ENCODE peak calls at places on chromosomes 2 and 18, in four cellular contexts. T is activated naive CD4-positive, alpha-beta T cell treated with anti-CD3 and anti-CD28 coated beads, Interleukin-2, amount 10 ng/mL, durations not matched to agents 7 days and 5 days; S is cardiac septum; B is A172. G is an unnamed sample.

GRCh38 chr2:95158891-95159619 is 593 bp downstream of the ZNF514 start:
- DNase-seq in T (peak), S (peak), B (no peak), G (no peak)

GRCh38 chr2:205585451-205586045 is 96.8 kb upstream of the NRP2 start:
- DNase-seq in T (no peak), S (no peak), B (no peak), G (no peak)

GRCh38 chr18:9950289-9951016 is 36.6 kb downstream of the VAPA start:
- DNase-seq in T (no peak), S (no peak), B (peak), G (no peak)

GRCh38 chr2:193584522-193584938 is 1389.8 kb upstream of the TMEFF2 start:
- DNase-seq in T (no peak), S (no peak), B (peak), G (no peak)

GRCh38 chr18:50193796-50194622 is 938 bp downstream of the MYO5B start:
- DNase-seq in T (no peak), S (no peak), B (no peak), G (no peak)

GRCh38 chr2:217517402-217517801 is 485.4 kb downstream of the TNS1 start:
- DNase-seq in T (no peak), S (no peak), B (no peak), G (no peak)

GRCh38 chr18:10412933-10413332 is 41.5 kb upstream of the APCDD1 start:
- DNase-seq in T (no peak), S (no peak), B (no peak), G (no peak)

GRCh38 chr2:170818294-170819104 is 1.8 kb downstream of the GAD1 start:
- DNase-seq in T (peak), S (no peak), B (no peak), G (no peak)

GRCh38 chr18:76306685-76307292 is 188.3 kb downstream of the ZNF516 start:
- DNase-seq in T (no peak), S (no peak), B (no peak), G (no peak)

GRCh38 chr2:174842496-174842895 is 78.2 kb upstream of the CHRNA1 start:
- DNase-seq in T (no peak), S (no peak), B (no peak), G (no peak)

GRCh38 chr2:19198376-19198775 is 160.0 kb downstream of the OSR1 start:
- DNase-seq in T (no peak), S (no peak), B (no peak), G (no peak)

GRCh38 chr18:54209471-54210180 is 14.8 kb downstream of the MBD2 start:
- DNase-seq in T (no peak), S (no peak), B (peak), G (no peak)

GRCh38 chr2:20653695-20654306 is 2.9 kb upstream of the HS1BP3 start:
- DNase-seq in T (no peak), S (no peak), B (no peak), G (no peak)

GRCh38 chr2:199535445-199536177 is 77.9 kb upstream of the SATB2 start:
- DNase-seq in T (no peak), S (no peak), B (no peak), G (no peak)

GRCh38 chr18:76504749-76505148 is 9.7 kb upstream of the ZNF516 start:
- DNase-seq in T (no peak), S (no peak), B (no peak), G (no peak)

GRCh38 chr18:43060020-43060419 is 55.5 kb downstream of the RIT2 start:
- DNase-seq in T (no peak), S (no peak), B (peak), G (no peak)

GRCh38 chr2:106996136-106996769 is 110.3 kb upstream of the ST6GAL2 start:
- DNase-seq in T (no peak), S (no peak), B (no peak), G (no peak)

GRCh38 chr2:211955648-211956047 is 583.0 kb downstream of the ERBB4 start:
- DNase-seq in T (no peak), S (no peak), B (no peak), G (no peak)

GRCh38 chr2:16019617-16020351 is 79.4 kb downstream of the MYCN start:
- DNase-seq in T (no peak), S (no peak), B (no peak), G (no peak)

GRCh38 chr2:59177748-59178147 is 936.6 kb upstream of the FANCL start:
- DNase-seq in T (no peak), S (no peak), B (no peak), G (no peak)

GRCh38 chr2:217370391-217370790 is 510.5 kb upstream of the TNP1 start:
- DNase-seq in T (no peak), S (no peak), B (peak), G (no peak)

GRCh38 chr18:12921178-12921577 is 26.6 kb upstream of the SEH1L start:
- DNase-seq in T (peak), S (no peak), B (no peak), G (no peak)

G was measured in activated T-helper 9 cell treated with anti-CD3 and anti-CD28 coated beads, Interleukin-2, amount 50 U/mL, for 16 hours.